ENCODE peak calls at places on chromosomes 5 and 9, in nine cellular contexts. Z, R, P, C, E, S, A, N and M are unnamed samples.

GRCh38 chr9:99085949-99086948 is 18.7 kb upstream of the TGFBR1 start:
- DNase-seq in P (no peak), A (peak; percentile 20), Z (no peak), N (no peak), E (no peak), C (no peak), S (peak; percentile 51), R (no peak), M (peak; percentile 50)

GRCh38 chr5:139903805-139904565 is 108.4 kb downstream of the PSD2 start:
- DNase-seq in P (no peak), C (peak; percentile 61), R (peak; percentile 14), E (no peak), A (no peak), N (peak; percentile 84), S (no peak), Z (no peak), M (no peak)

GRCh38 chr5:56669534-56670483 is 145.5 kb upstream of the MAP3K1 start:
- DNase-seq in A (peak; percentile 40), P (peak; percentile 98), Z (no peak), S (peak; percentile 97), N (no peak), E (no peak), C (peak; percentile 74), R (peak; percentile 19), M (peak; percentile 66)

GRCh38 chr5:178207183-178207916 is 3.0 kb downstream of the HNRNPAB start:
- DNase-seq in E (no peak), Z (no peak), N (no peak), P (no peak), S (peak; percentile 65), A (peak; percentile 64), C (peak; percentile 62), R (peak; percentile 75), M (peak; percentile 10)

GRCh38 chr5:96868603-96869371 is 7.5 kb upstream of the ERAP2 start:
- DNase-seq in E (no peak), A (no peak), R (peak; percentile 57), N (peak; percentile 73), S (peak; percentile 52), Z (peak; percentile 31), P (peak; percentile 82), C (no peak), M (no peak)

GRCh38 chr9:117462926-117463325 is 48.1 kb upstream of the ASTN2 start:
- DNase-seq in E (no peak), C (no peak), P (no peak), Z (no peak), N (no peak), A (no peak), R (no peak), S (no peak), M (no peak)

GRCh38 chr9:113456235-113456634 is 7.3 kb upstream of the RGS3 start:
- DNase-seq in N (no peak), E (no peak), R (no peak), A (no peak), Z (no peak), P (no peak), S (no peak), C (no peak), M (no peak)

GRCh38 chr5:132012385-132013005 is 1.0 kb upstream of the ACSL6 start:
- DNase-seq in P (peak; percentile 24), N (peak; percentile 87), Z (no peak), S (no peak), C (peak; percentile 49), E (peak; percentile 82), A (peak; percentile 12), R (peak; percentile 39), M (no peak)

GRCh38 chr9:130150779-130151381 is 21.3 kb upstream of the NCS1 start:
- DNase-seq in C (no peak), A (no peak), S (no peak), P (no peak), R (peak; percentile 55), N (no peak), E (no peak), Z (no peak), M (no peak)

GRCh38 chr5:10542151-10542550 is 21.7 kb upstream of the ANKRD33B start:
- DNase-seq in R (no peak), C (no peak), E (no peak), N (no peak), Z (no peak), A (no peak), P (no peak), S (no peak), M (no peak)

GRCh38 chr5:74762599-74762998 is 4.3 kb downstream of the GFM2 start:
- DNase-seq in A (no peak), R (peak; percentile 97), N (no peak), P (no peak), S (no peak), C (no peak), E (no peak), Z (no peak), M (no peak)

GRCh38 chr9:73146113-73146815 is 5.4 kb upstream of the ANXA1 start:
- DNase-seq in S (no peak), A (no peak), E (no peak), N (no peak), P (no peak), C (no peak), R (no peak), Z (no peak), M (no peak)

GRCh38 chr9:133658442-133659431 is 22.6 kb downstream of the DBH start:
- DNase-seq in S (peak; percentile 60), Z (no peak), N (peak; percentile 67), A (peak; percentile 28), C (no peak), E (no peak), P (no peak), R (peak; percentile 23), M (no peak)

GRCh38 chr5:179791881-179792611 is 1.7 kb upstream of the LTC4S start:
- DNase-seq in S (peak; percentile 38), Z (no peak), E (no peak), A (peak; percentile 34), R (no peak), N (no peak), C (peak; percentile 73), P (no peak), M (peak; percentile 77)

GRCh38 chr9:107504585-107505455 is 15.3 kb upstream of the KLF4 start:
- DNase-seq in A (no peak), C (no peak), S (peak; percentile 38), N (no peak), Z (no peak), R (peak; percentile 80), P (no peak), E (no peak), M (no peak)

GRCh38 chr5:43020294-43020711 is 19.8 kb downstream of the ANXA2R start:
- DNase-seq in A (no peak), R (no peak), S (no peak), E (peak; percentile 83), C (no peak), P (no peak), N (peak; percentile 70), Z (peak; percentile 36), M (no peak)

GRCh38 chr9:127694890-127695735 is 11.7 kb upstream of the CFAP157 start:
- DNase-seq in A (no peak), Z (no peak), P (no peak), N (no peak), R (no peak), E (no peak), C (no peak), S (no peak), M (no peak)

GRCh38 chr5:132747693-132748440 is 641 bp downstream of the CCNI2 start:
- DNase-seq in P (no peak), Z (peak; percentile 66), N (no peak), C (no peak), A (no peak), E (no peak), R (no peak), S (peak; percentile 15), M (no peak)

GRCh38 chr5:157026789-157027424 is 32.0 kb downstream of the HAVCR1 start:
- DNase-seq in A (no peak), R (peak; percentile 5), Z (no peak), P (peak; percentile 40), E (no peak), N (peak; percentile 41), S (peak; percentile 22), C (no peak), M (no peak)

DNA sequence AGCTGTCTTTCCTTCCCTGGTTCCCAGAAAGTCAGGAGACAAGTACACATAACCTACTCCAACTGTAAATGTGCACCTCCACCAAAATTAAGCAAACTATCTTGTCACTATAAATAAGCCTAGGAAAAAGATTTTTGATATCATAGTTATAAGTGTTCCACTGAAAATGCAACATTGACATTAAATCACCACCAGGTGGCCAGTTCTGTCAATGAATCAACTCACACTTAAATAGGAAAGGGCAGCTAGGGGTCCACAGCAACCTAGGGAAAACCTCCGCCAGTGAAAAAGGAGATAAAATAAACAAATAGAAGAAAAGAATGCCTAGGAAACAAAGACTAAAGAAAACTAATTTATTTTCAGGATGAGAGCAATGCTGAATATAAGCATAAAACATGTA is 243.0 kb upstream of the PTPRD start:
- DNase-seq in C (no peak), E (no peak), P (peak; percentile 27), R (no peak), A (no peak), N (peak; percentile 63), Z (no peak), S (no peak), M (no peak)
- TF ChIP-seq CTCF in C (no peak), E (no peak), P (peak; percentile 59), R (peak; percentile 23), A (no peak), N (peak; percentile 72), Z (no peak), S (peak; percentile 25), M (peak; percentile 16)

GRCh38 chr5:44426944-44427343 is 37.7 kb upstream of the FGF10 start:
- DNase-seq in A (no peak), S (no peak), E (no peak), P (no peak), N (no peak), R (no peak), Z (no peak), C (no peak), M (no peak)
- H3K4me1 ChIP-seq in A (no peaks in the 10 kb centered on the region), S (no peaks in the 10 kb centered on the region), E (no peaks in the 10 kb centered on the region), P (no peaks in the 10 kb centered on the region), N (no peaks in the 10 kb centered on the region), R (no peaks in the 10 kb centered on the region), Z (no peaks in the 10 kb centered on the region), C (no peaks in the 10 kb centered on the region), M (no peaks in the 10 kb centered on the region)

GRCh38 chr5:27810458-27810857 is 772.1 kb upstream of the CDH9 start:
- DNase-seq in C (no peak), P (no peak), N (no peak), R (no peak), S (no peak), A (no peak), Z (no peak), E (no peak), M (no peak)
- H3K4me3 ChIP-seq in C (no peak overlapping the region), P (no peak overlapping the region), N (no peak overlapping the region), R (no peak overlapping the region), S (no peak overlapping the region), A (no peak overlapping the region), Z (no peak overlapping the region), E (no peak overlapping the region), M (no peak overlapping the region)

DNA sequence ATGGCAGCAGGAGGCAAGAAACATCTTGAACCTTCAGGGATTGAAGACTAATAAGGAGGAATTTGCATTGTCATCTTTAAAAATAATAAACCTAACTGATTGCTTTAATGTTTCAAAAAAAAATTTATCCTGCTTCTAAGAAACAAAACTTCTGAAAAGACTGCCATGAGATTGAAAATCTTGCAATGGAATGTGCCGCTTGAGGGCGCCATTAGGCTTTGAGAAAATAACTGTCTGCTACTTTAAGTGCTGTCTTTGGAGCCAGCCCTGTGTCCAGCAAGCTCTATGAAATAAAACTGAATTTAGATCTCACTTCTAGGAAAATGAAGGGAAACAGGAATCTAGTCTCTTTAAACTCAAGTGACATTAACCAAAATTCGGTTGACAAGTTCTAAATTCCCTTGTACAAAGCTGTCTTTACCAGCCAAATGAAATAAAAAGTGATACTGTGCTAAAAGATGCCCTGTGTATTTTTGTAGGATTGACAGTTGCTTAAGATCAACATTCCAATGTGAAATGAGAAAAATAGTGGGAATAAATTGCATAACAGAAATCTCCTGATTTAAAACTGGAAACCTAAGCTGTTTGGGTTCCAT is 79.4 kb downstream of the ESM1 start:
- DNase-seq in C (peak; percentile 79), Z (peak; percentile 64), R (peak; percentile 38), S (peak; percentile 73), E (no peak), N (peak; percentile 82), A (no peak), P (peak; percentile 71), M (peak; percentile 51)
- TF ChIP-seq CTCF in C (no peak), Z (peak; percentile 77), R (peak; percentile 74), S (peak; percentile 59), E (peak; percentile 34), N (peak; percentile 94), A (no peak), P (peak; percentile 80), M (peak; percentile 54)